ENCODE peak calls at places on chromosome 13, in five cellular contexts. M is lower lobe of right lung, N is Caco-2, Z is mammary epithelial cell, O is lung. V is an unnamed sample. For H3K4me1, the result is how much of the 10 kb centered on the place peaks cover.

GRCh38 chr13:112880221-112880641 is 88.8 kb upstream of the MCF2L start:
- DNase-seq in M (peak), N (peak), Z (no peak), O (no peak), V (no peak)

GRCh38 chr13:29564828-29565227 is 30.7 kb downstream of the SLC7A1 start:
- DNase-seq in M (no peak), N (no peak), Z (no peak), O (no peak), V (no peak)

GRCh38 chr13:23159587-23160240 is 21.1 kb upstream of the SGCG start:
- DNase-seq in M (no peak), N (no peak), Z (no peak), O (no peak), V (no peak)

GRCh38 chr13:27182844-27183497 is 11.4 kb upstream of the USP12 start:
- DNase-seq in M (no peak), N (no peak), Z (peak), O (peak), V (no peak)

GRCh38 chr13:26656919-26657318 is 99.4 kb downstream of the WASF3 start:
- DNase-seq in M (no peak), N (no peak), Z (peak), O (no peak), V (no peak)

GRCh38 chr13:80465321-80465720 is 124.4 kb upstream of the SPRY2 start:
- DNase-seq in M (no peak), N (no peak), Z (no peak), O (no peak), V (no peak)

GRCh38 chr13:67299072-67299635 is 69.0 kb upstream of the PCDH9 start:
- DNase-seq in M (no peak), N (no peak), Z (peak), O (no peak), V (no peak)

GRCh38 chr13:105346141-105346766 is 1189.2 kb downstream of the EFNB2 start:
- DNase-seq in M (no peak), N (no peak), Z (peak), O (no peak), V (no peak)

GRCh38 chr13:36142735-36143134 is 11.6 kb upstream of the DCLK1 start:
- DNase-seq in M (no peak), N (no peak), Z (no peak), O (no peak), V (no peak)
- H3K4me1 ChIP-seq in M (under half), N (under half), Z (under half), O (under half), V (under half)

GRCh38 chr13:45895880-45896279 is 44.3 kb upstream of the SIAH3 start:
- DNase-seq in M (no peak), N (no peak), Z (no peak), O (no peak), V (no peak)
- H3K4me1 ChIP-seq in M (under half), N (under half), Z (under half), O (under half), V (under half)

GRCh38 chr13:99051768-99052455 is 74.0 kb upstream of the DOCK9 start:
- DNase-seq in M (no peak), N (no peak), Z (no peak), O (no peak), V (no peak)
- H3K4me1 ChIP-seq in M (half or more), N (under half), Z (under half), O (under half), V (under half)

GRCh38 chr13:102677122-102677521 is 17.7 kb downstream of the METTL21C start:
- DNase-seq in M (no peak), N (no peak), Z (no peak), O (no peak), V (no peak)
- H3K4me1 ChIP-seq in M (under half), N (under half), Z (under half), O (under half), V (under half)

DNA sequence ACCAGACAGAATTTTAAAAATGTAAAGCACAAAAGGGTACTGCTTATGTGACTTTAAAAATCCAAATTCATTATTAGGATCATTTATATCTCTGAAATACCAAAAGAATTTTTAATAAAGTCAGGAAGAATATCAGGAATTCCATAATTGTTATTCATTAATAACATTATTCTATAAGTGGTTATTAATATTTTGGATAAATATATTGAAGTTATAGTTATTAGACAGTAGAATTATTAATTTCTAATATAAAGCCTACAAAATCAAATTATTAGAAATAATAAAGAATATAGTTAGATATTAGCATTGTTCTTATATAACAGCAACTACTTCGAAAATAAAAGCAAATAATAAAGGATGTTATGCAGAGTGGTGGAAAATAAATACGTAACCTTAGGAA is 105.8 kb downstream of the GPC5 start:
- DNase-seq in M (no peak), N (no peak), Z (no peak), O (no peak), V (no peak)
- H3K4me1 ChIP-seq in M (under half), N (under half), Z (under half), O (under half), V (under half)

GRCh38 chr13:46684287-46685001 is 112.5 kb downstream of the ESD start:
- DNase-seq in M (no peak), N (peak), Z (no peak), O (no peak), V (no peak)

GRCh38 chr13:46683879-46684278 is 113.1 kb downstream of the ESD start:
- DNase-seq in M (no peak), N (no peak), Z (no peak), O (no peak), V (no peak)

GRCh38 chr13:46687810-46688209 is 109.2 kb downstream of the ESD start:
- DNase-seq in M (no peak), N (peak), Z (peak), O (no peak), V (no peak)

GRCh38 chr13:46685006-46685730 is 111.8 kb downstream of the ESD start:
- DNase-seq in M (no peak), N (no peak), Z (no peak), O (no peak), V (no peak)

DNA sequence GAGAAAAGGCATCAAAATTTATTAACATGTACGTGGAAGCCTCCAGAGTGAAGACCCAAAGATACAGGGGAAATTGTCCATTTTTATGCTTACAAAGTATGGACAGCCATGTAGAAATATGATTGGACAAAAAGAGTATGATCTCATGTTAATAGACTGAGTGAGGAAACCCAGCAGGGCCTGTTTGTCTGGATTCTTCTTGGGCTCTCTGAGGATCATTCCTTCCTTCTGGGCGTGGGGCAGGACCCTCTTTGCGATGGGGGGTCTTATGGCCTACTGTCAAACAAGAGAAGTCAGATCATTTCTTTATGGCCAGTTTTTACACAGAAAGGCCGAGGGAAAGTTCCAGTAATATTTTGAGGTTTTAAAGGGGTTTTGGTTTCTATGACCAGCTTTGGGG is 110.8 kb downstream of the ESD start:
- DNase-seq in M (no peak), N (peak), Z (no peak), O (no peak), V (no peak)
- H3K4me1 ChIP-seq in M (under half), N (half or more), Z (under half), O (under half), V (under half)

V was measured in esophagus squamous epithelium.